ENCODE peak calls at places on chromosomes 6 and 20, in nine cellular contexts. Z is mucosa of descending colon, R is fibroblast of lung, D is pancreas, C is AG09309, P is ascending aorta, V is neural crest cell, U is cardiac fibroblast, G is Peyer's patch. I is an unnamed sample.

GRCh38 chr20:56352656-56353055 is 6.1 kb upstream of the FAM210B start:
- DNase-seq in R (no peak), D (no peak), P (no peak), C (no peak), Z (no peak), G (no peak), V (no peak), U (no peak), I (no peak)

GRCh38 chr6:107047807-107048206 is 19.8 kb downstream of the MTRES1 start:
- DNase-seq in Z (no peak), V (no peak), D (no peak), R (no peak), P (no peak), C (no peak), U (no peak), G (no peak), I (no peak)

GRCh38 chr6:168307695-168308021 is 11.9 kb downstream of the DACT2 start:
- DNase-seq in Z (no peak), V (no peak), R (no peak), P (no peak), D (no peak), C (no peak), G (no peak), U (no peak), I (no peak)

GRCh38 chr6:65170273-65170672 is 536.8 kb downstream of the EYS start:
- DNase-seq in V (no peak), G (no peak), C (no peak), U (no peak), Z (no peak), D (no peak), R (peak; percentile 16), P (no peak), I (no peak)

GRCh38 chr20:49278817-49279676 is 1.2 kb upstream of the ZNFX1 start:
- DNase-seq in D (no peak), R (no peak), Z (peak; percentile 56), C (no peak), V (no peak), U (peak; percentile 33), G (no peak), P (no peak), I (no peak)

GRCh38 chr20:36084897-36085617 is 69.5 kb upstream of the EPB41L1 start:
- DNase-seq in P (no peak), D (no peak), R (peak; percentile 58), G (no peak), Z (no peak), V (no peak), U (peak; percentile 82), C (no peak), I (no peak)

GRCh38 chr20:1786496-1786895 is 108.7 kb upstream of the SIRPA start:
- DNase-seq in P (no peak), G (no peak), R (no peak), V (no peak), Z (no peak), D (no peak), C (no peak), U (no peak), I (no peak)

GRCh38 chr6:132412656-132413500 is 11.6 kb upstream of the MOXD1 start:
- DNase-seq in R (peak; percentile 25), Z (no peak), U (peak; percentile 74), G (no peak), P (no peak), C (no peak), V (no peak), D (no peak), I (no peak)

GRCh38 chr6:152296648-152297376 is 340.4 kb downstream of the SYNE1 start:
- DNase-seq in R (no peak), D (no peak), U (no peak), V (no peak), P (no peak), C (no peak), G (no peak), Z (no peak), I (no peak)

GRCh38 chr20:57323034-57323433 is 6.6 kb upstream of the SPO11 start:
- DNase-seq in D (no peak), U (peak; percentile 2), R (peak; percentile 38), V (no peak), P (no peak), G (no peak), C (peak; percentile 10), Z (peak; percentile 63), I (peak; percentile 63)

GRCh38 chr20:2778602-2779321 is 21.7 kb downstream of the CPXM1 start:
- DNase-seq in Z (no peak), C (no peak), R (no peak), V (no peak), D (no peak), U (no peak), G (no peak), P (no peak), I (no peak)

GRCh38 chr6:43575105-43575771 is 600 bp downstream of the XPO5 start:
- DNase-seq in G (no peak), R (peak; percentile 15), V (peak; percentile 35), C (no peak), P (no peak), D (peak; percentile 74), U (no peak), Z (no peak), I (no peak)

GRCh38 chr6:157755752-157756411 is 67.2 kb upstream of the SNX9 start:
- DNase-seq in V (no peak), P (no peak), U (no peak), C (no peak), D (no peak), G (no peak), Z (no peak), R (no peak), I (no peak)

GRCh38 chr6:38281131-38281530 is 358.6 kb downstream of the BTBD9 start:
- DNase-seq in P (no peak), V (no peak), R (no peak), G (no peak), U (no peak), C (no peak), D (no peak), Z (no peak), I (no peak)

GRCh38 chr6:74705451-74705850 is 500.4 kb downstream of the COL12A1 start:
- DNase-seq in G (no peak), D (no peak), R (peak; percentile 24), P (no peak), U (no peak), V (no peak), Z (no peak), C (no peak), I (no peak)

GRCh38 chr6:157177731-157178336 is 145.5 kb downstream of the TMEM242 start:
- DNase-seq in R (no peak), D (no peak), P (no peak), U (no peak), G (no peak), Z (no peak), V (no peak), C (no peak), I (no peak)

GRCh38 chr6:12866422-12867029 is 150.0 kb downstream of the PHACTR1 start:
- DNase-seq in U (no peak), Z (no peak), C (no peak), R (no peak), V (no peak), D (no peak), G (no peak), P (no peak), I (no peak)

GRCh38 chr6:159981591-159982245 is 12.8 kb downstream of the IGF2R start:
- DNase-seq in C (no peak), Z (peak; percentile 67), G (no peak), D (peak; percentile 63), P (no peak), R (peak; percentile 89), V (no peak), U (peak; percentile 68), I (no peak)

GRCh38 chr6:6201200-6201599 is 119.3 kb downstream of the F13A1 start:
- DNase-seq in C (no peak), R (no peak), G (no peak), U (no peak), D (no peak), Z (no peak), P (no peak), V (no peak), I (no peak)

GRCh38 chr6:133764011-133764812 is 124.7 kb upstream of the TCF21 start:
- DNase-seq in G (no peak), R (peak; percentile 84), D (no peak), U (peak; percentile 82), Z (no peak), P (no peak), V (no peak), C (no peak), I (no peak)

GRCh38 chr6:4660377-4661321 is 115.6 kb upstream of the CDYL start:
- DNase-seq in R (no peak), U (no peak), C (no peak), Z (no peak), D (no peak), G (no peak), V (no peak), P (no peak), I (no peak)
- TF ChIP-seq CTCF in R (no peak), U (no peak), C (no peak), Z (no peak), D (no peak), G (no peak), V (no peak), P (no peak), I (no peak)

DNA sequence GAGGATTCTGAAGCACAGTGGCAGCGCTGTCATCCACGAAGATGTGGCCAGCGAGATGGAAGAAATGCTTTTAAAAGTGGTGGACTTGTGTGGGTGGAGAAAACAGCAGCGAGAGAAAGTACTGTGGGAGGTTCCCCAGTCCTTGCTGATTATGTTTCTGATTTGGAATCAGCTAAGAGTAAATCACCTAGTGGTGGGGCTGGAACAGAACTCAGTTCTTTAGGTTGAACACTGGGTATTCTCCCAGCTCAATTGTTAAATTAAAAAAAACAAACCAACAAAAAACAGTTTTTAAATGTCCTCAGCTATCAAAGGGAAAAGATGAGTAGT is 515 bp upstream of the ZNF322 start:
- DNase-seq in C (no peak), P (no peak), Z (no peak), U (peak; percentile 39), D (no peak), R (peak; percentile 48), G (no peak), V (no peak), I (no peak)
- TF ChIP-seq CTCF in C (peak; percentile 26), P (peak; percentile 9), Z (no peak), U (no peak), D (no peak), R (peak; percentile 7), G (peak; percentile 44), V (peak; percentile 52), I (no peak)

GRCh38 chr6:138107078-138107751 is at the start of gene PERP:
- DNase-seq in G (peak; percentile 94), V (peak; percentile 38), R (peak; percentile 56), U (peak; percentile 58), D (peak; percentile 92), Z (peak; percentile 92), P (peak; percentile 80), C (no peak), I (no peak)
- TF ChIP-seq CTCF in G (no peak), V (no peak), R (no peak), U (no peak), D (no peak), Z (no peak), P (no peak), C (no peak), I (no peak)

DNA sequence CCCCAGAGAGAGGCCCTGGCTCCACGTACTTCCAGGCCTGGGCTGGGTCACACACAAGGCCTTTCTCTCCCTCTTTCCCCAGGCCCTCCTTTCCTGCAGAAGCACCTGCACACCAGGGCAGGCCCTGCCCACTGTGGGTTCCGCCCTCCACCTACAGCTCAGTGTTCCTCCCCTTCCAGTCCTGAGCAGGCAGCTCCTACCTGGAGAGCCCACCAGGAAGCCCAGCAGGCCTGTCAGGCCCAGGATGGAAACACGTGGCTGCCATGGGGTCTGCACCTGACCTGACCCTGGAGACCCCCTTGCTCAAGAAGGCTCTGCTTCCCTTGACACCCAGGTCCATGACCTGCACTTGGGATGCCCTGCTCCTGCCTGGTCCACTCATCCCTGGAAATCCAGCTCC is 19.0 kb downstream of the HLA-F start:
- DNase-seq in C (no peak), P (peak; percentile 39), U (no peak), R (no peak), V (no peak), Z (no peak), D (no peak), G (no peak), I (no peak)
- TF ChIP-seq CTCF in C (no peak), P (no peak), U (no peak), R (no peak), V (no peak), Z (no peak), D (no peak), G (no peak), I (no peak)

I was measured in D721Med.